ENCODE peak calls at places on chromosome 21, in six cellular contexts. H, F, G, D, E and R are unnamed samples.

GRCh38 chr21:31612889-31613785 is 46.4 kb upstream of the SOD1 start:
- DNase-seq in H (no peak), F (no peak), G (peak; percentile 70), D (no peak), E (peak; percentile 67), R (no peak)

GRCh38 chr21:41583274-41583790 is 75.4 kb upstream of the TMPRSS2 start:
- DNase-seq in H (no peak), F (peak; percentile 54), G (peak; percentile 91), D (peak; percentile 93), E (no peak), R (no peak)

GRCh38 chr21:31557421-31557955 is 102.0 kb upstream of the SOD1 start:
- DNase-seq in H (no peak), F (peak; percentile 30), G (peak; percentile 47), D (peak; percentile 26), E (peak; percentile 72), R (peak; percentile 30)

GRCh38 chr21:34969431-34970036 is 79.6 kb downstream of the RUNX1 start:
- DNase-seq in H (no peak), F (no peak), G (no peak), D (no peak), E (no peak), R (no peak)

GRCh38 chr21:40300300-40300699 is 433.1 kb downstream of the PCP4 start:
- DNase-seq in H (no peak), F (peak; percentile 8), G (no peak), D (no peak), E (peak; percentile 26), R (no peak)

GRCh38 chr21:26194811-26195251 is 24.3 kb upstream of the APP start:
- DNase-seq in H (peak; percentile 58), F (no peak), G (no peak), D (no peak), E (no peak), R (no peak)

GRCh38 chr21:35077975-35078374 is 28.9 kb upstream of the RUNX1 start:
- DNase-seq in H (no peak), F (no peak), G (no peak), D (no peak), E (no peak), R (no peak)

GRCh38 chr21:17250651-17251294 is 262.1 kb upstream of the CXADR start:
- DNase-seq in H (no peak), F (no peak), G (no peak), D (no peak), E (no peak), R (peak; percentile 46)

GRCh38 chr21:35254006-35254751 is 205.1 kb upstream of the RUNX1 start:
- DNase-seq in H (peak; percentile 75), F (peak; percentile 32), G (no peak), D (no peak), E (no peak), R (no peak)

GRCh38 chr21:42781150-42781980 is 98.0 kb downstream of the WDR4 start:
- DNase-seq in H (no peak), F (peak; percentile 70), G (peak; percentile 75), D (peak; percentile 34), E (peak; percentile 49), R (peak; percentile 80)
- H3K36me3 ChIP-seq in H (no peaks in the 10 kb centered on the region), F (no peaks in the 10 kb centered on the region), G (no peaks in the 10 kb centered on the region), D (no peaks in the 10 kb centered on the region), E (no peaks in the 10 kb centered on the region), R (no peaks in the 10 kb centered on the region)

DNA sequence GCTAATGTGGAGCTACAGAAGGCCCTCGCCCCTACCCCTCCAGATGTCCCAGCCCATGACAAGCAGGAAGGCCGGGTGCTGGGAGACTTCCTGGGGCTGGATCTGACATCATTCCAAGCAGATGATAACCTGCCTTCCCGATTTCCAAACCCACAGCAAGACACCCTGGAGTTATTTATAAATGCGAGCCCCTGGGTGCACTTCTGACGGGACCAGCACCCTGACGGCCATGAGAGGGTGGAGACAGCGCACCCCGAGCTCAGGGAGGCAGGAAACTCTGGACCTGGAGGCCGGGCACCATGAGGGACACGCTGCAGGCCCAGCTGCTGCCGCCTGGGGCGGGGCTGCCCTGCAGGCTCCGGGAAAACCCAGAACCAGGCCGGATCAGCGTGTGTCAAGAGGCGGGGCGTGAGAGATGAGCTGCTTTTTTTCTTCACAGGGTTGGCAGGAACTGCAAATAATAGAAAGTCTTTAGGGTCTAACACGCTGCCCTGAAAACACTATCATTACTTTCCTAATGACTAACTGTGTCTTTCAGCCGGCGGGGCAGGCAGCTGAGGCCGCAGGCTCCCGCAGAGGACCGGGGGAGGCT is 2.5 kb upstream of the PCBP3 start:
- DNase-seq in H (no peak), F (peak; percentile 75), G (no peak), D (no peak), E (peak; percentile 66), R (peak; percentile 88)
- TF ChIP-seq CTCF in H (peak; percentile 30), F (peak; percentile 9), G (no peak), D (no peak), E (no peak), R (peak; percentile 25)

DNA sequence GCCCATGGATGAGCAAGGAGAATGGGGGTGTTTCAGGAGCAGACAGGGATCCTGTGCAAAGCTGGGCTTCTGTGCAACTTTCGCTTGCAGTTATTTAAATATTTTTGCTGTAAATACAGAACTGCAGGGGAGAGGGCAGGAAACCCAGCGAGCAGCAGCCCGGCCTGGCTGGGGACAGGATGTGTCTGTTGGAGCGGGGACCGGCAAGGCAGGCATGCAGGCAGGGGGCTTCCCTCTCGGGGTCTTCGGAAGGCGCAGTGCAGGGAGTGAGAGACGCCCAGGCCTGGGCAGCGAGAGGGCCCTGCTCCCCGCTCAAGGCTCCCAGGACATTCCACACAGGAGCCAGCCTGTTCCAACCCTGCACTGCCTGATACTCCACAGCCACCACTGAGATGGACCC is 1.7 kb upstream of the AIRE start:
- DNase-seq in H (no peak), F (no peak), G (no peak), D (no peak), E (no peak), R (no peak)
- H3K36me3 ChIP-seq in H (no peaks in the 10 kb centered on the region), F (no peaks in the 10 kb centered on the region), G (no peaks in the 10 kb centered on the region), D (no peaks in the 10 kb centered on the region), E (no peaks in the 10 kb centered on the region), R (no peaks in the 10 kb centered on the region)

GRCh38 chr21:23152130-23152529 is 2153.9 kb downstream of the NCAM2 start:
- DNase-seq in H (no peak), F (no peak), G (no peak), D (no peak), E (no peak), R (no peak)
- TF ChIP-seq CTCF in H (no peak), F (no peak), G (no peak), D (no peak), E (no peak), R (peak; percentile 39)

GRCh38 chr21:43753439-43753799 is 22.7 kb downstream of the CSTB start:
- DNase-seq in H (no peak), F (no peak), G (no peak), D (no peak), E (no peak), R (no peak)

GRCh38 chr21:43751955-43752591 is 24.0 kb downstream of the CSTB start:
- DNase-seq in H (no peak), F (no peak), G (no peak), D (no peak), E (no peak), R (no peak)

GRCh38 chr21:43754948-43755781 is 20.9 kb downstream of the CSTB start:
- DNase-seq in H (no peak), F (no peak), G (no peak), D (peak; percentile 44), E (no peak), R (peak; percentile 36)

GRCh38 chr21:43750339-43751033 is 25.6 kb downstream of the CSTB start:
- DNase-seq in H (no peak), F (no peak), G (no peak), D (no peak), E (no peak), R (no peak)

DNA sequence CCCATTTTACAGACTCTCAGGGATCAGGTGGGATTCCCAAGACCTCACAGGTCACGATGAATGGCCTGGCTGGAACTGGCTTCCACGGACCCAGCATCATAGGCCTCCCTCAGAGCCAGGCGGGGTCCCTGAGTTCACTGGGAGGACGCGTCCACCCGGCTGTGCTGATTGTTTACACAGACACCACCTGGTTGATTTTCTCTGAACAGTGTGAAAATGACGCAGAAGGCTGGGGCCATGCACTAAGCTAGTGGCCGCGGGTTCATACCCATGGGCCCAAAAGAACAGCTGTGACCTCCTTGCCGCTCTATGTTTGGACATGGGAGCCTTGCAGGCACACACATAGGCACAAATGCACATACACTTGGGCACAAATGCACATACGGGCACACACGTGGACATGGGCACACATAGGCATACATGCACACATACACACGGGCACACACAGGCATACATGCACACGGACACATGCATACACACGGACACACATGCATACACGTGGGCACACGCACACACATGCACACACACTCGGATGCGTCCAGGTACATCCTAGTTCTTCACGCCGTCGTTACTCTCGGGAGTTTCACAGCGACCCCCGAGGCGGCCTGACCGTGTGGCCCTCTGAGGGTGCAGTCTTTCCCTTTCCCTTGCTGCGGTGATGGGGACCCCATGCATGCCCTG is 23.2 kb downstream of the CSTB start:
- DNase-seq in H (no peak), F (no peak), G (no peak), D (no peak), E (no peak), R (no peak)
- H3K36me3 ChIP-seq in H (peaks cover 60% of the 10 kb centered on the region), F (no peaks in the 10 kb centered on the region), G (peaks cover 89% of the 10 kb centered on the region), D (peaks cover 98% of the 10 kb centered on the region), E (no peaks in the 10 kb centered on the region), R (peaks cover 16% of the 10 kb centered on the region)

DNA sequence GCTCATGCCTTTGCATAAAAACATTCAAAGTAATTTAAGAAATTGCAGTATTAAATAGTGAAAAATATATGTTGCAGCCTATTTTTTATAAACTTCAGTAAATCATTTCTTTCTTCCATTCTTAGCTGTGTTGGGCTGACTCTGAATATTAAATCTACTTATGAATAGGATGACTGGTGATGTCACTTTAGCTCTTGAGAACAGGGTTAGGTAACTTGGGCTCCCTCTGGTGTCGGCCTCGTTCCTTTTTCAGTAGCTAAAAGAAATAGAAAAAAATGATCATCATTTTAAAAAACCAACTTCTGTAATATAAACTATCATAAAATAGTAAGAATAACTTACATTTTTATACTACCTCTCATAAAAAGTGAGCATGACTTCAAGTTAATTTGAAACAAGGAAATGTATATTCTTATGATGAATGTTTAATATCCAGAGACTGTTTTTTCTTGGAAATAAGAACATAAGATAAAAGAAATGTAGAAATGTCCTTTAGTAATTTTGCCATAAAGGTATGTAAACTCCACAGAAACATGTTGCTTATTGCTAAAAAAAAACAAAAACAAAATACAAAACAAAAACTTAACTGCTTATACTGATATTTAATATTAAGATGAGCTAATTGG is 26.8 kb upstream of the NCAM2 start:
- DNase-seq in H (no peak), F (peak; percentile 81), G (no peak), D (no peak), E (peak; percentile 49), R (peak; percentile 74)
- TF ChIP-seq CTCF in H (peak; percentile 33), F (peak; percentile 79), G (peak; percentile 44), D (no peak), E (peak; percentile 70), R (peak; percentile 79)

DNA sequence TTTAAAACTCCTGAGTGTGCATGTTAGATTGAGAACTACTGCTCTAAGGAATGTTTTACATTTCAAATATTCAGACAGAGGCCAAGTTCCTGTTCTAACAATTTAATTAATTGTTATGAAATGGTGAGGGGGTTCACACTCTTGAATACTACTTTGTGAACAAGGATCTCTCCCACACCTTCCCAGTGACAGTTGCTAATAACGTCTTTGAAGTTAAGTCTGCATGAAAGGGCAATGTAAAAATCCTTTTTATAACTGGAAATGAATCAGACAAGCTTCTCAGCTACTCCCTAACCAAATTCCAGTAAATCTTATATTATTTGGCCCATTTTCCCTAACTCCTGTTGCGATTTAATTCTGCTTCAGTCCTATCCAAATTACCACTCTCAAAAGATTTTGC is 828.5 kb upstream of the ADAMTS5 start:
- DNase-seq in H (no peak), F (no peak), G (no peak), D (no peak), E (no peak), R (no peak)
- H3K36me3 ChIP-seq in H (no peaks in the 10 kb centered on the region), F (no peaks in the 10 kb centered on the region), G (no peaks in the 10 kb centered on the region), D (no peaks in the 10 kb centered on the region), E (no peaks in the 10 kb centered on the region), R (no peaks in the 10 kb centered on the region)